ENCODE peak calls at places on chromosome 19, in six cellular contexts. G is T-helper 1 cell, M is T-helper 2 cell, X is neural crest cell, I is AG09309, O is uterus. U is an unnamed sample.
A peak's percentile ranks its signal among the peaks of the same experiment; 100 is the strongest.

GRCh38 chr19:4720037-4720700 is 3.5 kb downstream of the DPP9 start:
- DNase-seq in G (no peak), M (no peak), X (no peak), I (no peak), O (no peak), U (no peak)

GRCh38 chr19:52190679-52191293 is 934 bp downstream of the PPP2R1A start:
- DNase-seq in G (no peak), M (no peak), X (peak; percentile 2), I (no peak), O (no peak), U (no peak)

GRCh38 chr19:6235031-6235951 is 44.5 kb downstream of the MLLT1 start:
- DNase-seq in G (no peak), M (no peak), X (no peak), I (no peak), O (no peak), U (peak; percentile 43)

GRCh38 chr19:16330368-16330801 is 5.8 kb downstream of the KLF2 start:
- DNase-seq in G (peak; percentile 93), M (peak; percentile 94), X (no peak), I (no peak), O (peak; percentile 75), U (peak; percentile 96)

GRCh38 chr19:16778796-16779411 is 50.3 kb upstream of the SIN3B start:
- DNase-seq in G (no peak), M (peak; percentile 5), X (peak; percentile 46), I (no peak), O (peak; percentile 46), U (peak; percentile 84)

GRCh38 chr19:5293607-5294089 is 47.0 kb downstream of the PTPRS start:
- DNase-seq in G (no peak), M (no peak), X (peak; percentile 61), I (no peak), O (peak; percentile 43), U (no peak)

GRCh38 chr19:54388001-54388802 is 23.5 kb upstream of the LAIR1 start:
- DNase-seq in G (peak; percentile 23), M (peak; percentile 19), X (no peak), I (no peak), O (no peak), U (peak; percentile 60)

GRCh38 chr19:55452381-55453325 is 8.8 kb downstream of the ISOC2 start:
- DNase-seq in G (no peak), M (peak; percentile 24), X (peak; percentile 73), I (no peak), O (peak; percentile 72), U (no peak)

GRCh38 chr19:30204721-30205120 is 167.5 kb upstream of the ZNF536 start:
- DNase-seq in G (no peak), M (no peak), X (no peak), I (no peak), O (no peak), U (no peak)

GRCh38 chr19:3823345-3823704 is 37.1 kb upstream of the MATK start:
- DNase-seq in G (no peak), M (no peak), X (no peak), I (no peak), O (no peak), U (no peak)

GRCh38 chr19:31349160-31349881 is at the start of gene TSHZ3:
- DNase-seq in G (no peak), M (peak; percentile 19), X (peak; percentile 43), I (peak; percentile 64), O (peak; percentile 91), U (peak; percentile 58)

GRCh38 chr19:55092423-55093318 is 17.0 kb downstream of the EPS8L1 start:
- DNase-seq in G (no peak), M (no peak), X (no peak), I (no peak), O (no peak), U (no peak)

GRCh38 chr19:37893845-37894575 is 12.4 kb downstream of the WDR87 start:
- DNase-seq in G (no peak), M (no peak), X (no peak), I (no peak), O (no peak), U (no peak)

U was measured in CD14-positive monocyte.